ENCODE peak calls at places on chromosomes 12 and 14, in eight cellular contexts. S is endothelial cell, P is OCI-LY7, R is B cell, U is HCT116, A is osteocyte, X is cardiac fibroblast, K is fibroblast of the aortic adventitia. D is an unnamed sample.

GRCh38 chr12:3227076-3227975 is 150.1 kb downstream of the TSPAN9 start:
- DNase-seq in S (no peak), P (no peak), R (no peak), U (no peak), A (no peak), X (no peak), K (no peak), D (no peak)

GRCh38 chr12:71011261-71011660 is 90.7 kb upstream of the PTPRR start:
- DNase-seq in S (no peak), P (no peak), R (no peak), U (no peak), A (no peak), X (peak; percentile 62), K (peak; percentile 88), D (no peak)

GRCh38 chr12:16524378-16524777 is 81.6 kb downstream of the LMO3 start:
- DNase-seq in S (no peak), P (no peak), R (no peak), U (peak; percentile 8), A (no peak), X (peak; percentile 8), K (no peak), D (no peak)

GRCh38 chr14:38208825-38209562 is 1.3 kb downstream of the SSTR1 start:
- DNase-seq in S (peak; percentile 62), P (no peak), R (no peak), U (no peak), A (no peak), X (peak; percentile 72), K (peak; percentile 17), D (no peak)

GRCh38 chr12:62713190-62713589 is 221.8 kb downstream of the PPM1H start:
- DNase-seq in S (no peak), P (no peak), R (no peak), U (no peak), A (no peak), X (peak; percentile 10), K (no peak), D (no peak)

GRCh38 chr12:14367097-14367661 is 1.7 kb downstream of the ATF7IP start:
- DNase-seq in S (no peak), P (no peak), R (peak; percentile 73), U (no peak), A (no peak), X (peak; percentile 60), K (peak; percentile 58), D (no peak)

GRCh38 chr12:80353254-80353653 is 90.8 kb upstream of the PTPRQ start:
- DNase-seq in S (no peak), P (no peak), R (no peak), U (no peak), A (no peak), X (peak; percentile 60), K (no peak), D (no peak)

GRCh38 chr12:47356129-47356622 is 276.4 kb upstream of the AMIGO2 start:
- DNase-seq in S (no peak), P (peak; percentile 85), R (peak; percentile 79), U (no peak), A (no peak), X (peak; percentile 38), K (peak; percentile 45), D (no peak)

GRCh38 chr12:15544589-15544988 is 222.3 kb downstream of the PTPRO start:
- DNase-seq in S (no peak), P (no peak), R (no peak), U (no peak), A (no peak), X (no peak), K (no peak), D (no peak)

GRCh38 chr14:23639891-23640523 is 3.8 kb downstream of the DHRS2 start:
- DNase-seq in S (no peak), P (no peak), R (no peak), U (no peak), A (no peak), X (no peak), K (no peak), D (no peak)

GRCh38 chr12:53984901-53985357 is at the start of gene HOXC10:
- DNase-seq in S (peak; percentile 91), P (peak; percentile 95), R (peak; percentile 55), U (peak; percentile 93), A (no peak), X (peak; percentile 66), K (peak; percentile 84), D (peak; percentile 76)

DNA sequence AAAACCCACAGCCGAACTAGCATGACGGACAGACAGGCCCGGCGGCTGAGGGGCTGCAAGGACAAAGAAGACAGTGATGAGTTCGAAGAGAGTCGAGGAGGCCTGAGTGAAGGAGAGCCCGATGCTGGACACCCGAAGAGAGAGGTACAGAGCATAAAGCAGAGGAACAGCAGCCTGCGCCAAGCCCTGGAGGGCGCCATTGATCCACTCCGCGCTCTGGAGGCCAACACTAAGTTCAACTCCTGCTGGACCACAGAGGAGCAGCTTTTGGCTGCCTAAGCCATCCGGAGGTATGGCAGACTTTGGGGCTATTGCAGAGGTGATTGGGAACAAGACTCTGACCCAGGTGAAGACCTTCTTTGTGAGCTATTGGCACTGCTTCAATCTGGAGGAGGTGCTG is 7.8 kb upstream of the PLXNC1 start:
- DNase-seq in S (peak; percentile 51), P (peak; percentile 59), R (peak; percentile 50), U (peak; percentile 19), A (no peak), X (peak; percentile 39), K (no peak), D (peak; percentile 39)
- TF ChIP-seq CTCF in S (no peak), P (peak; percentile 79), R (peak; percentile 34), U (peak; percentile 61), A (peak; percentile 38), X (peak; percentile 43), K (no peak), D (peak; percentile 39)

DNA sequence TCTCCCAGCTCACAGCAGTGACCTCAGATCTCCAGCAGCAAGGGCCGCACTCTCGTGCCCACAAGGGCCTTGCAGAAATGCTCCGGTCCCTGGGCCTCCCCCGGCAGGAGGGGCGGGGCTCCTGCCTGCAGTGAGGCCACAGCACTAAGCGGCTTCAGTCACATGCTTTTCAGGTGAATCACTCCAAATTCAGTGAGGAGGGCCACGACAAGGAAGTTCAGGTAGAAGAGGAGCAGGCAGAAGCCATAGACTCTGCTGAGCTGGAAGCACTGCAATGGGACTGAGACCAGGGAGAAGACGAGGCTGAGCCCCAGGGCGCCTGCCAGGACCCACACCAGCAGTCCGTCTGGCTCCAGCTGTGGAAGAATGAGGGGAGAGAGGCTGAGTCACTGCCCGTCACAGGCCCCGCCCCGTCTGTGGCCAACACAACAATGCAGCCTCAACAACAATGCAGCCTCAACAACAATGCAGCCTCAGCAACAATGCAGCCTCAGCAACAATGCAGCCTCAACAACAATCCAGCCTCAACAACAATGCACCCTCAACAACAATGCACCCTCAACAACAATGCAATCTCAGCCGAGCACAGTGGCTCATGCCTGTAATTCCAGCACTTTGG is 35.2 kb downstream of the SLC8B1 start:
- DNase-seq in S (no peak), P (no peak), R (no peak), U (peak; percentile 79), A (no peak), X (peak; percentile 84), K (peak; percentile 82), D (no peak)
- TF ChIP-seq CTCF in S (no peak), P (no peak), R (no peak), U (no peak), A (no peak), X (no peak), K (no peak), D (no peak)

GRCh38 chr14:87067061-87067460 is 925.9 kb downstream of the GALC start:
- DNase-seq in S (no peak), P (peak; percentile 95), R (no peak), U (no peak), A (no peak), X (no peak), K (no peak), D (no peak)

GRCh38 chr14:87063181-87063580 is 929.8 kb downstream of the GALC start:
- DNase-seq in S (no peak), P (no peak), R (no peak), U (no peak), A (no peak), X (no peak), K (no peak), D (no peak)

GRCh38 chr14:87065366-87065765 is 927.6 kb downstream of the GALC start:
- DNase-seq in S (no peak), P (peak; percentile 75), R (no peak), U (no peak), A (no peak), X (no peak), K (no peak), D (no peak)

GRCh38 chr14:87067597-87067996 is 925.4 kb downstream of the GALC start:
- DNase-seq in S (no peak), P (no peak), R (no peak), U (no peak), A (no peak), X (no peak), K (no peak), D (no peak)

GRCh38 chr14:87066221-87066817 is 926.7 kb downstream of the GALC start:
- DNase-seq in S (no peak), P (peak; percentile 59), R (no peak), U (no peak), A (no peak), X (peak; percentile 1), K (peak; percentile 9), D (no peak)
- TF ChIP-seq CTCF in S (no peak), P (peak; percentile 93), R (no peak), U (no peak), A (peak; percentile 63), X (no peak), K (peak; percentile 46), D (no peak)

DNA sequence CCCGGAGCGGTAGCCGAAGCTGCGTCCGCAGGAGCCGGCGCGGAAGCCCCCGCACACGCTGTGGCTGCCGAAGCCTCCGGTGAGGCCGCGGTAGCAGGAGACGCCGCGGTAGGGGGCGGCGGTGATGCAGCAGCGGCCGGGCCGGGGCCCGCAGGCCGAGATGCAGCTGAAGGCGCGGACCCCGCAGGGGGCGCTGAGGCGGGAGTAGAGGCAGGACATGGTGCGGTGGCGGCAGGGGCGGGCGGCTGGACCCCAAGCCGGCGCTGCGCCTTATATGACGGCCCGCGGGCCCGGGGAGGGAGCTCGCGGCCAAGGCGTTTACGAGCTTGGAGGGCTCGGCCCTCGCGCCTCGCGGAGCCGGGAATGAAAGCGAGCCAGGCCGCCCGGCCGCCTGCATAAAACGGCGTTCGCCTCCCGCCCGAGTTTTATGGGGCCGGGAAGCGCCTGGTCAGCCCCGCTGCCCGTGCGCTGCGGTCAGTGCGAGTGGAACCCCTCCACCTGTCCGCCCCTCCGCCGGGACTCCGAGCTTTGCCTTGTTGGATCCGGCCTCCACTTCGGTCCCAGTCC is 16.0 kb upstream of the KRT86 start:
- DNase-seq in S (peak; percentile 60), P (no peak), R (no peak), U (no peak), A (no peak), X (peak; percentile 51), K (no peak), D (no peak)
- TF ChIP-seq CTCF in S (no peak), P (no peak), R (no peak), U (no peak), A (no peak), X (no peak), K (no peak), D (no peak)